ENCODE peak calls at places on chromosome 10, in ten cellular contexts. U is mucosa of descending colon, V is progenitor cell of endocrine pancreas, X is lower leg skin, K is WERI-Rb-1, Z is lower lobe of right lung, F is endothelial cell of umbilical vein, H is heart left ventricle, M is B cell, T is A549. D is an unnamed sample.

GRCh38 chr10:70656489-70656888 is 15.8 kb upstream of the ADAMTS14 start:
- DNase-seq in K (no peak), T (no peak), U (no peak), X (peak), M (no peak), V (no peak), H (peak), F (peak), Z (no peak), D (no peak)

GRCh38 chr10:43218951-43219837 is 47.7 kb downstream of the RASGEF1A start:
- DNase-seq in F (no peak), X (no peak), U (peak), Z (peak), H (no peak), V (no peak), T (no peak), M (no peak), K (no peak), D (no peak)

GRCh38 chr10:83371696-83372490 is 767.4 kb upstream of the GHITM start:
- DNase-seq in V (no peak), X (no peak), H (no peak), K (no peak), U (no peak), T (no peak), Z (no peak), F (no peak), M (no peak), D (no peak)

GRCh38 chr10:29496341-29497162 is 138.2 kb downstream of the SVIL start:
- DNase-seq in X (peak), V (peak), H (peak), K (peak), T (peak), Z (peak), F (peak), U (no peak), M (peak), D (peak)

GRCh38 chr10:9858816-9859215 is 1158.9 kb upstream of the CELF2 start:
- DNase-seq in Z (no peak), M (no peak), U (no peak), F (no peak), H (no peak), X (no peak), K (no peak), T (no peak), V (no peak), D (no peak)

GRCh38 chr10:88065384-88066049 is 202.1 kb downstream of the PTEN start:
- DNase-seq in X (no peak), Z (no peak), M (no peak), F (no peak), K (no peak), T (no peak), V (no peak), H (no peak), U (no peak), D (no peak)

GRCh38 chr10:68516766-68517165 is 10.6 kb downstream of the SLC25A16 start:
- DNase-seq in V (no peak), X (no peak), F (no peak), T (no peak), Z (no peak), K (no peak), U (no peak), M (no peak), H (no peak), D (no peak)

GRCh38 chr10:131689954-131690669 is 210.7 kb upstream of the PPP2R2D start:
- DNase-seq in T (no peak), K (no peak), V (no peak), M (no peak), U (no peak), F (no peak), X (no peak), H (no peak), Z (no peak), D (no peak)

GRCh38 chr10:62037166-62037831 is 135.8 kb downstream of the ARID5B start:
- DNase-seq in X (no peak), F (no peak), K (no peak), M (no peak), U (no peak), Z (no peak), T (no peak), V (no peak), H (no peak), D (no peak)

GRCh38 chr10:22628309-22628708 is 86.1 kb downstream of the PIP4K2A start:
- DNase-seq in K (no peak), Z (no peak), T (no peak), V (no peak), M (no peak), F (no peak), U (no peak), X (no peak), H (no peak), D (no peak)

GRCh38 chr10:62584726-62585125 is 210.6 kb downstream of the ZNF365 start:
- DNase-seq in X (no peak), U (no peak), K (no peak), F (no peak), Z (no peak), M (no peak), V (no peak), H (no peak), T (no peak), D (no peak)

GRCh38 chr10:93615576-93615975 is 3.2 kb downstream of the PDE6C start:
- DNase-seq in F (no peak), K (no peak), T (no peak), V (no peak), U (no peak), X (no peak), M (no peak), Z (no peak), H (no peak), D (no peak)

GRCh38 chr10:91983403-91983802 is 59.8 kb downstream of the BTAF1 start:
- DNase-seq in H (no peak), V (no peak), F (no peak), U (no peak), X (no peak), M (no peak), K (no peak), T (no peak), Z (no peak), D (no peak)

GRCh38 chr10:50988792-50989191 is 85.5 kb upstream of the PRKG1 start:
- DNase-seq in Z (no peak), H (no peak), U (no peak), T (no peak), K (no peak), V (no peak), M (no peak), F (peak), X (no peak), D (no peak)
- TF ChIP-seq CTCF in Z (peak), H (peak), U (peak), T (peak), K (no peak), V (peak), M (peak), F (peak), X (no peak), D (peak)

GRCh38 chr10:95663496-95663895 is 7.0 kb upstream of the ALDH18A1 start:
- DNase-seq in U (no peak), T (no peak), H (no peak), K (no peak), Z (no peak), V (no peak), F (no peak), M (no peak), X (no peak), D (no peak)
- TF ChIP-seq CTCF in U (no peak), T (no peak), H (no peak), K (no peak), Z (no peak), V (no peak), F (no peak), M (no peak), X (no peak), D (no peak)

GRCh38 chr10:3045471-3046209 is 21.7 kb upstream of the PFKP start:
- DNase-seq in M (no peak), V (peak), Z (peak), H (peak), U (peak), F (peak), T (peak), X (no peak), K (no peak), D (peak)
- TF ChIP-seq CTCF in M (no peak), V (peak), Z (no peak), H (peak), U (no peak), F (peak), T (no peak), X (no peak), K (no peak), D (peak)

GRCh38 chr10:71888623-71889387 is 37.8 kb upstream of the PSAP start:
- DNase-seq in Z (peak), X (peak), H (peak), M (peak), T (peak), F (peak), K (peak), U (peak), V (no peak), D (peak)
- TF ChIP-seq CTCF in Z (peak), X (no peak), H (no peak), M (peak), T (peak), F (no peak), K (peak), U (no peak), V (peak), D (no peak)

DNA sequence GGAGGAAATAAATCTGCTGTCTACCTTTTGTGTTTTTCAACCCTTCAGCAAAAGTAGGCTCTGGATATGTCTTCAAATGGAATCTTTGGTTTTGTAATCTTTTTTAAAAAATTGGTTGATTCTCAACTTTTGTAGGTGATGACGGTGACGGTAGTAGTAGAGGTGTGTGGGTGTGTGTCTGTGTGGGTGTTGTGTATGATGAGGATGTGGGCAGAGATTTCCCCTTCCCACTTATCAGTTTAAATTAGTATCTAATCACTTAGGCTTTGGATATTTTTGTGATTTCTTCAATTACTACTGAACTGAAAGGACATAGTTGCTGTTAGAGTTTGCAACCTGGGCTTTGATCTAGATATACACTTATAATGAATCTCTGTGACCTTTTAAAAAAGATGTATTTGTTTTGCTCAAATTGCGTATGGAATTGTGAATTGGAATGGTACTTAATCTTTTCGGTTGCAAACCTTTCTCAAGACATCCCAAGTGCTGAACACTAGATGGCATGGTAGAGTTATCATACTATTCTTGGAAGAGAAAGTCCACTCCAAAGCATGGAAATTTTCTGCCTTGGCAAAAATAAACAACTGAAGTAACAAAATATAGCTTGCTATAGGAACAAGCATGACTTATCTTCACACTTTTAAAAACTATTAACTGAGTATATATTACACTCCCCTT is 51.9 kb upstream of the A1CF start:
- DNase-seq in Z (no peak), U (no peak), K (no peak), M (no peak), T (peak), H (no peak), V (no peak), F (peak), X (no peak), D (peak)
- TF ChIP-seq CTCF in Z (peak), U (peak), K (peak), M (no peak), T (peak), H (peak), V (peak), F (peak), X (no peak), D (peak)

GRCh38 chr10:103367782-103368518 is at the start of gene TAF5:
- DNase-seq in X (peak), F (peak), H (peak), M (peak), U (peak), V (peak), T (peak), K (peak), Z (peak), D (peak)
- TF ChIP-seq CTCF in X (no peak), F (no peak), H (no peak), M (no peak), U (no peak), V (no peak), T (no peak), K (no peak), Z (no peak), D (peak)

GRCh38 chr10:14240253-14241189 is 90.2 kb downstream of the FRMD4A start:
- DNase-seq in M (no peak), H (no peak), U (no peak), K (no peak), F (no peak), V (no peak), T (no peak), X (no peak), Z (no peak), D (peak)
- TF ChIP-seq CTCF in M (no peak), H (no peak), U (no peak), K (no peak), F (no peak), V (peak), T (no peak), X (no peak), Z (no peak), D (peak)

D was measured in neural progenitor cell.